ENCODE peak calls at places on chromosomes 2 and 18, in ten cellular contexts. F is HTR-8/SVneo; H is NT2/D1; K is neuronal stem cell; P is K562; S is GM04504; O is endothelial cell; I is thoracic aorta; W is myocyte; A is stimulated activated naive B cell treated with anti-CD40 and anti-IgM and Interleukin-4, amounts not matched to agents 10 μg/mL and 1 μg/mL and 100 μg/mL, for 72 hours. M is an unnamed sample.

GRCh38 chr2:96315400-96316071 is 9.6 kb upstream of the ITPRIPL1 start:
- DNase-seq in K (no peak), F (no peak), O (no peak), A (no peak), H (no peak), P (no peak), I (no peak), W (peak; percentile 80), S (peak; percentile 66), M (no peak)

GRCh38 chr18:3596324-3597158 is 146.6 kb downstream of the TGIF1 start:
- DNase-seq in W (peak; percentile 89), O (peak; percentile 28), P (peak; percentile 82), A (no peak), F (no peak), I (no peak), K (no peak), H (no peak), S (no peak), M (no peak)

GRCh38 chr2:83368916-83369315 is 1090.2 kb downstream of the SUCLG1 start:
- DNase-seq in H (no peak), I (no peak), K (no peak), W (peak; percentile 61), A (no peak), F (peak; percentile 11), P (no peak), S (peak; percentile 38), O (no peak), M (no peak)

GRCh38 chr2:234287650-234288049 is 209.2 kb downstream of the ARL4C start:
- DNase-seq in H (no peak), K (no peak), I (no peak), O (no peak), S (no peak), W (no peak), F (no peak), P (no peak), A (no peak), M (no peak)

GRCh38 chr2:45404807-45405297 is 206.2 kb downstream of the SRBD1 start:
- DNase-seq in S (peak; percentile 15), A (no peak), F (no peak), I (no peak), O (no peak), P (no peak), H (no peak), W (no peak), K (no peak), M (no peak)

GRCh38 chr2:181655519-181655918 is 1.4 kb downstream of the CERKL start:
- DNase-seq in I (no peak), F (no peak), W (no peak), O (no peak), S (no peak), A (no peak), K (no peak), H (no peak), P (no peak), M (no peak)

GRCh38 chr2:168490916-168491605 is 35.0 kb downstream of the CERS6 start:
- DNase-seq in P (no peak), H (no peak), I (no peak), O (no peak), A (no peak), F (no peak), S (no peak), K (no peak), W (no peak), M (no peak)

GRCh38 chr18:79934311-79935097 is 16.9 kb downstream of the SLC66A2 start:
- DNase-seq in S (no peak), P (no peak), K (no peak), W (no peak), O (no peak), F (no peak), A (no peak), H (no peak), I (no peak), M (no peak)

GRCh38 chr2:173858297-173858731 is 106.9 kb downstream of the SP3 start:
- DNase-seq in K (no peak), F (no peak), O (no peak), I (no peak), P (no peak), S (no peak), A (peak; percentile 6), H (no peak), W (no peak), M (no peak)

GRCh38 chr2:24875272-24875671 is 44.8 kb downstream of the ADCY3 start:
- DNase-seq in F (no peak), P (no peak), I (no peak), O (no peak), W (peak; percentile 91), S (no peak), A (no peak), K (no peak), H (no peak), M (no peak)

GRCh38 chr2:64979744-64980143 is 9.5 kb upstream of the SLC1A4 start:
- DNase-seq in I (no peak), P (no peak), K (no peak), W (no peak), H (no peak), F (no peak), O (no peak), S (no peak), A (no peak), M (no peak)

GRCh38 chr2:226963528-226963927 is 127.7 kb downstream of the RHBDD1 start:
- DNase-seq in O (no peak), K (no peak), I (no peak), F (peak; percentile 21), H (no peak), S (no peak), A (no peak), P (peak; percentile 14), W (peak; percentile 27), M (no peak)

GRCh38 chr2:234845602-234846588 is 105.9 kb upstream of the SH3BP4 start:
- DNase-seq in F (no peak), W (no peak), H (no peak), S (no peak), I (no peak), P (no peak), K (no peak), A (no peak), O (no peak), M (no peak)

GRCh38 chr2:28980368-28981015 is 606 bp upstream of the TOGARAM2 start:
- DNase-seq in W (no peak), F (no peak), A (no peak), H (no peak), K (no peak), O (no peak), S (no peak), P (no peak), I (no peak), M (no peak)